ENCODE peak calls at places on chromosomes 3 and 15, in seven cellular contexts. One of them, this sample, is unnamed.

GRCh38 chr15:62138124-62138523 is 27.0 kb downstream of the C2CD4B start:
- DNase-seq in HepG2: no peak
- DNase-seq in HCT116: no peak
- DNase-seq in tibial artery: no peak
- DNase-seq in endodermal cell: no peak
- DNase-seq in dorsolateral prefrontal cortex: no peak
- DNase-seq in OCI-LY7: no peak
- DNase-seq in this sample: peak; percentile 76

GRCh38 chr3:189202583-189202982 is 30.8 kb downstream of the TPRG1 start:
- DNase-seq in OCI-LY7: no peak
- DNase-seq in dorsolateral prefrontal cortex: no peak
- DNase-seq in HepG2: no peak
- DNase-seq in endodermal cell: no peak
- DNase-seq in HCT116: no peak
- DNase-seq in tibial artery: no peak
- DNase-seq in this sample: no peak

GRCh38 chr3:42507252-42507651 is 4.8 kb downstream of the VIPR1 start:
- DNase-seq in HCT116: no peak
- DNase-seq in HepG2: no peak
- DNase-seq in OCI-LY7: no peak
- DNase-seq in tibial artery: peak; percentile 58
- DNase-seq in endodermal cell: peak; percentile 81
- DNase-seq in dorsolateral prefrontal cortex: no peak
- DNase-seq in this sample: peak; percentile 61

GRCh38 chr3:12922299-12922698 is 80.9 kb upstream of the RPL32 start:
- DNase-seq in OCI-LY7: no peak
- DNase-seq in HepG2: no peak
- DNase-seq in endodermal cell: no peak
- DNase-seq in dorsolateral prefrontal cortex: no peak
- DNase-seq in HCT116: no peak
- DNase-seq in tibial artery: no peak
- DNase-seq in this sample: no peak

GRCh38 chr15:76149291-76149910 is 89.6 kb downstream of the TMEM266 start:
- DNase-seq in endodermal cell: no peak
- DNase-seq in dorsolateral prefrontal cortex: no peak
- DNase-seq in HCT116: no peak
- DNase-seq in OCI-LY7: no peak
- DNase-seq in HepG2: no peak
- DNase-seq in tibial artery: no peak
- DNase-seq in this sample: no peak

GRCh38 chr3:82474711-82475110 is 713.3 kb upstream of the GBE1 start:
- DNase-seq in HepG2: no peak
- DNase-seq in dorsolateral prefrontal cortex: no peak
- DNase-seq in HCT116: no peak
- DNase-seq in tibial artery: no peak
- DNase-seq in endodermal cell: no peak
- DNase-seq in OCI-LY7: no peak
- DNase-seq in this sample: peak; percentile 94

GRCh38 chr3:27141668-27142067 is 227.5 kb downstream of the NEK10 start:
- DNase-seq in HepG2: no peak
- DNase-seq in dorsolateral prefrontal cortex: no peak
- DNase-seq in endodermal cell: peak; percentile 49
- DNase-seq in OCI-LY7: peak; percentile 2
- DNase-seq in HCT116: peak; percentile 26
- DNase-seq in tibial artery: no peak
- DNase-seq in this sample: peak; percentile 44

GRCh38 chr3:69200384-69201068 is 78.1 kb upstream of the LMOD3 start:
- DNase-seq in HCT116: no peak
- DNase-seq in dorsolateral prefrontal cortex: no peak
- DNase-seq in HepG2: peak; percentile 88
- DNase-seq in OCI-LY7: no peak
- DNase-seq in endodermal cell: no peak
- DNase-seq in tibial artery: no peak
- DNase-seq in this sample: peak; percentile 83

GRCh38 chr15:70528270-70528706 is 235.1 kb downstream of the UACA start:
- DNase-seq in OCI-LY7: peak; percentile 83
- DNase-seq in HCT116: peak; percentile 40
- DNase-seq in endodermal cell: peak; percentile 36
- DNase-seq in tibial artery: no peak
- DNase-seq in HepG2: peak; percentile 66
- DNase-seq in dorsolateral prefrontal cortex: no peak
- DNase-seq in this sample: no peak

GRCh38 chr3:48931944-48932580 is 13.4 kb downstream of the ARIH2 start:
- DNase-seq in HepG2: no peak
- DNase-seq in tibial artery: no peak
- DNase-seq in endodermal cell: no peak
- DNase-seq in dorsolateral prefrontal cortex: no peak
- DNase-seq in OCI-LY7: no peak
- DNase-seq in HCT116: no peak
- DNase-seq in this sample: no peak

GRCh38 chr3:52046186-52046913 is 10.0 kb downstream of the DUSP7 start:
- DNase-seq in HCT116: peak; percentile 67
- DNase-seq in HepG2: no peak
- DNase-seq in OCI-LY7: no peak
- DNase-seq in endodermal cell: no peak
- DNase-seq in tibial artery: peak; percentile 94
- DNase-seq in dorsolateral prefrontal cortex: peak; percentile 78
- DNase-seq in this sample: peak; percentile 98

GRCh38 chr3:98185180-98185579 is 18.7 kb downstream of the OR5H15 start:
- DNase-seq in HepG2: no peak
- DNase-seq in HCT116: peak; percentile 10
- DNase-seq in tibial artery: no peak
- DNase-seq in OCI-LY7: no peak
- DNase-seq in dorsolateral prefrontal cortex: no peak
- DNase-seq in endodermal cell: peak; percentile 48
- DNase-seq in this sample: no peak

DNA sequence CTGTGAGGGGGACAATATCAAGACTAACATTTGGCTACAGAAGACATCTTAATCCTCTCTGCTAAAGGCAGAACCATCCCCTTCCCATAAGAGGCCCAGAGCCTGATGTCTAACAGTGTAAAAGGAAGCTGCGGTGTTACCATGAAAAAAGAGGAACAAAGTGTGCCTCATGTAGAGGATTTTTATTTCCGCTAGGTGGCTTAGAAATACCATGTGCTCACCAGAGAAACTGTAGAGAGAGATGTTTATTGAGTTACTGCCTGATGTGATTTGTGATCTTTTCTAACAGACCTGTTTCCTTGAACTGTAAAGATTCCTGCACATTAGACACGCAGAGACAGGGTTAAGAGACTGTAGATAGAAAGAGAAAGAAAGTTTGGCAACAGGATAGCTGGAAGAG is 22.1 kb downstream of the OR5H15 start:
- DNase-seq in endodermal cell: no peak
- DNase-seq in tibial artery: no peak
- DNase-seq in OCI-LY7: peak; percentile 12
- DNase-seq in HepG2: peak; percentile 16
- DNase-seq in HCT116: peak; percentile 7
- DNase-seq in dorsolateral prefrontal cortex: no peak
- DNase-seq in this sample: peak; percentile 56
- TF ChIP-seq CTCF in endodermal cell: peak; percentile 67
- TF ChIP-seq CTCF in tibial artery: no peak
- TF ChIP-seq CTCF in OCI-LY7: peak; percentile 58
- TF ChIP-seq CTCF in HepG2: peak; percentile 55
- TF ChIP-seq CTCF in HCT116: peak; percentile 40
- TF ChIP-seq CTCF in dorsolateral prefrontal cortex: peak; percentile 33
- TF ChIP-seq CTCF in this sample: peak; percentile 65

GRCh38 chr15:93071469-93071891 is 17.5 kb downstream of the RGMA start:
- DNase-seq in dorsolateral prefrontal cortex: no peak
- DNase-seq in HepG2: no peak
- DNase-seq in tibial artery: no peak
- DNase-seq in OCI-LY7: no peak
- DNase-seq in HCT116: no peak
- DNase-seq in endodermal cell: peak; percentile 76
- DNase-seq in this sample: no peak

GRCh38 chr15:93074596-93074995 is 14.4 kb downstream of the RGMA start:
- DNase-seq in HCT116: no peak
- DNase-seq in HepG2: no peak
- DNase-seq in OCI-LY7: no peak
- DNase-seq in tibial artery: no peak
- DNase-seq in dorsolateral prefrontal cortex: no peak
- DNase-seq in endodermal cell: no peak
- DNase-seq in this sample: no peak

GRCh38 chr15:93072440-93073394 is 16.3 kb downstream of the RGMA start:
- DNase-seq in HCT116: peak; percentile 33
- DNase-seq in tibial artery: peak; percentile 93
- DNase-seq in dorsolateral prefrontal cortex: no peak
- DNase-seq in OCI-LY7: no peak
- DNase-seq in endodermal cell: peak; percentile 95
- DNase-seq in HepG2: peak; percentile 6
- DNase-seq in this sample: peak; percentile 75

GRCh38 chr15:93072011-93072410 is 17.0 kb downstream of the RGMA start:
- DNase-seq in HCT116: no peak
- DNase-seq in dorsolateral prefrontal cortex: no peak
- DNase-seq in endodermal cell: no peak
- DNase-seq in OCI-LY7: no peak
- DNase-seq in HepG2: no peak
- DNase-seq in tibial artery: peak; percentile 60
- DNase-seq in this sample: no peak

GRCh38 chr15:93073465-93073952 is 15.5 kb downstream of the RGMA start:
- DNase-seq in tibial artery: no peak
- DNase-seq in OCI-LY7: no peak
- DNase-seq in HepG2: no peak
- DNase-seq in endodermal cell: peak; percentile 80
- DNase-seq in dorsolateral prefrontal cortex: no peak
- DNase-seq in HCT116: no peak
- DNase-seq in this sample: no peak
- H3K4me3 ChIP-seq in tibial artery: peak overlapping the region; percentile 85
- H3K4me3 ChIP-seq in OCI-LY7: no peak overlapping the region
- H3K4me3 ChIP-seq in HepG2: no peak overlapping the region
- H3K4me3 ChIP-seq in endodermal cell: peak overlapping the region; percentile 98
- H3K4me3 ChIP-seq in dorsolateral prefrontal cortex: peak overlapping the region; percentile 47
- H3K4me3 ChIP-seq in HCT116: peak overlapping the region; percentile 79
- H3K4me3 ChIP-seq in this sample: peak overlapping the region; percentile 78

DNA sequence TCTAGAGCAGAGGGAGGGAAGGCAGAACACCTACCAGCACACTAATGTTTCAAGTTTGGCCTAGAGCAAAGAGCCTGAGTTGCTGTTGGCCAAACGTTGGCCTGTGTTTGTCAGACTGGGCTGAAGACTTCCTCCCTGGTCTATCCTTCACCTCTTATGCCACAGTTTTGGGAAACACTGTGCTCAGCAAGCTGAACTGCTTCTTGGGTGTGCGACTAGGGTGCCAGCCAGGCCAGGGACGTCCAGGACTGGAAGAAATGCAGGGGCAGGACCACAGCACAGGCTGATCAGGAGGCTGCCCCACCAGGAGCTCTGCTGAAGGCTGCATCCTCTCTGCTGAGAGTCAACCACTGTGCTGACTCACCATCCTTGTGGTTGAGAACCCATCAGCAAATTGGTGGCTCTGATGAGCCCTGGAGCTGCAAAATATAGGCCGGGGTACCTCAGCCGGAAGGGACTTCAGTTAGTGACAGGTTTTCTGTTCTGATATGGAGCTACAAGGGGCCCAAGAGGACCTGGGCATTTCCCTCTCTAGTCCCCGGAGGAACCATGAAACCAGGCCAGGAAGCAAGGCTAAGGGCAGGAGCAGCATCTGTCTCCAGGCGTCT is 131.6 kb upstream of the RASGRP1 start:
- DNase-seq in tibial artery: no peak
- DNase-seq in endodermal cell: no peak
- DNase-seq in dorsolateral prefrontal cortex: no peak
- DNase-seq in HCT116: no peak
- DNase-seq in OCI-LY7: no peak
- DNase-seq in HepG2: no peak
- DNase-seq in this sample: peak; percentile 24
- H3K27ac ChIP-seq in tibial artery: no peak overlapping the region
- H3K27ac ChIP-seq in endodermal cell: no peak overlapping the region
- H3K27ac ChIP-seq in dorsolateral prefrontal cortex: no peak overlapping the region
- H3K27ac ChIP-seq in HCT116: no peak overlapping the region
- H3K27ac ChIP-seq in OCI-LY7: no peak overlapping the region
- H3K27ac ChIP-seq in HepG2: no peak overlapping the region
- H3K27ac ChIP-seq in this sample: no peak overlapping the region

GRCh38 chr3:143757691-143758090 is 90.6 kb downstream of the SLC9A9 start:
- DNase-seq in tibial artery: no peak
- DNase-seq in HCT116: no peak
- DNase-seq in endodermal cell: no peak
- DNase-seq in OCI-LY7: no peak
- DNase-seq in dorsolateral prefrontal cortex: no peak
- DNase-seq in HepG2: no peak
- DNase-seq in this sample: no peak

GRCh38 chr3:143764840-143765239 is 83.4 kb downstream of the SLC9A9 start:
- DNase-seq in HCT116: no peak
- DNase-seq in tibial artery: no peak
- DNase-seq in OCI-LY7: no peak
- DNase-seq in dorsolateral prefrontal cortex: no peak
- DNase-seq in HepG2: no peak
- DNase-seq in endodermal cell: no peak
- DNase-seq in this sample: no peak

GRCh38 chr3:143769663-143770062 is 78.6 kb downstream of the SLC9A9 start:
- DNase-seq in dorsolateral prefrontal cortex: no peak
- DNase-seq in OCI-LY7: no peak
- DNase-seq in tibial artery: no peak
- DNase-seq in HepG2: no peak
- DNase-seq in endodermal cell: no peak
- DNase-seq in HCT116: no peak
- DNase-seq in this sample: no peak

GRCh38 chr3:143763568-143764162 is 84.6 kb downstream of the SLC9A9 start:
- DNase-seq in HepG2: no peak
- DNase-seq in tibial artery: no peak
- DNase-seq in dorsolateral prefrontal cortex: no peak
- DNase-seq in OCI-LY7: no peak
- DNase-seq in HCT116: no peak
- DNase-seq in endodermal cell: no peak
- DNase-seq in this sample: peak; percentile 14
- TF ChIP-seq CTCF in HepG2: no peak
- TF ChIP-seq CTCF in tibial artery: no peak
- TF ChIP-seq CTCF in dorsolateral prefrontal cortex: peak; percentile 55
- TF ChIP-seq CTCF in OCI-LY7: peak; percentile 48
- TF ChIP-seq CTCF in HCT116: peak; percentile 42
- TF ChIP-seq CTCF in endodermal cell: peak; percentile 78
- TF ChIP-seq CTCF in this sample: peak; percentile 63

GRCh38 chr3:128408693-128409620 is 57.7 kb downstream of the DNAJB8 start:
- DNase-seq in dorsolateral prefrontal cortex: no peak
- DNase-seq in HepG2: no peak
- DNase-seq in tibial artery: no peak
- DNase-seq in OCI-LY7: no peak
- DNase-seq in HCT116: no peak
- DNase-seq in endodermal cell: peak; percentile 70
- DNase-seq in this sample: no peak
- H3K4me3 ChIP-seq in dorsolateral prefrontal cortex: no peak overlapping the region
- H3K4me3 ChIP-seq in HepG2: no peak overlapping the region
- H3K4me3 ChIP-seq in tibial artery: no peak overlapping the region
- H3K4me3 ChIP-seq in OCI-LY7: no peak overlapping the region
- H3K4me3 ChIP-seq in HCT116: no peak overlapping the region
- H3K4me3 ChIP-seq in endodermal cell: no peak overlapping the region
- H3K4me3 ChIP-seq in this sample: no peak overlapping the region

This sample was measured in PC-3.